ENCODE peak calls at places on chromosome 15, in four cellular contexts. One of them, this sample, is unnamed.

GRCh38 chr15:69034352-69034751 is 19.9 kb downstream of the NOX5 start:
- DNase-seq in stomach: no peak
- DNase-seq in HFFc6: peak; percentile 87
- DNase-seq in NCI-H146: no peak
- DNase-seq in this sample: peak; percentile 83

GRCh38 chr15:86685263-86685662 is 605.6 kb downstream of the AGBL1 start:
- DNase-seq in stomach: no peak
- DNase-seq in HFFc6: no peak
- DNase-seq in NCI-H146: no peak
- DNase-seq in this sample: no peak

GRCh38 chr15:59369597-59369996 is 3.1 kb downstream of the MYO1E start:
- DNase-seq in stomach: no peak
- DNase-seq in HFFc6: no peak
- DNase-seq in NCI-H146: no peak
- DNase-seq in this sample: no peak

GRCh38 chr15:67836477-67836876 is 3.4 kb downstream of the RNU6-1 start:
- DNase-seq in stomach: peak; percentile 60
- DNase-seq in HFFc6: peak; percentile 8
- DNase-seq in NCI-H146: peak; percentile 10
- DNase-seq in this sample: peak; percentile 11

GRCh38 chr15:61671736-61672135 is 388.5 kb downstream of the VPS13C start:
- DNase-seq in stomach: no peak
- DNase-seq in HFFc6: no peak
- DNase-seq in NCI-H146: no peak
- DNase-seq in this sample: no peak

GRCh38 chr15:45802140-45802539 is 167.3 kb downstream of the SQOR start:
- DNase-seq in stomach: no peak
- DNase-seq in HFFc6: no peak
- DNase-seq in NCI-H146: peak; percentile 98
- DNase-seq in this sample: no peak

GRCh38 chr15:33547876-33548275 is 237.1 kb downstream of the RYR3 start:
- DNase-seq in stomach: no peak
- DNase-seq in HFFc6: peak; percentile 19
- DNase-seq in NCI-H146: no peak
- DNase-seq in this sample: peak; percentile 71

GRCh38 chr15:75061272-75061671 is 37.9 kb downstream of the PPCDC start:
- DNase-seq in stomach: no peak
- DNase-seq in HFFc6: peak; percentile 64
- DNase-seq in NCI-H146: no peak
- DNase-seq in this sample: no peak